ENCODE peak calls at places on chromosomes 12 and 14, in six cellular contexts. S is CD4-positive, alpha-beta T cell; O is CD8-positive, alpha-beta memory T cell; B is cardiac muscle cell; P is bronchial epithelial cell; D is RWPE2. R is an unnamed sample.

GRCh38 chr14:42185718-42186117 is 579.0 kb downstream of the LRFN5 start:
- DNase-seq in S (no peak), D (no peak), P (no peak), B (no peak), O (no peak), R (no peak)

GRCh38 chr12:96157427-96157826 is 36.7 kb upstream of the ELK3 start:
- DNase-seq in O (no peak), P (peak; percentile 47), B (no peak), D (no peak), S (no peak), R (no peak)

GRCh38 chr12:123761841-123762714 is at the start of gene DNAH10:
- DNase-seq in O (no peak), D (no peak), B (peak; percentile 81), S (peak; percentile 40), P (no peak), R (no peak)

GRCh38 chr14:23492618-23493272 is 23.2 kb downstream of the NGDN start:
- DNase-seq in O (no peak), D (no peak), P (peak; percentile 9), B (no peak), S (no peak), R (no peak)

GRCh38 chr12:41663487-41664258 is 475.6 kb downstream of the PDZRN4 start:
- DNase-seq in B (peak; percentile 63), P (peak; percentile 27), D (no peak), O (no peak), S (no peak), R (no peak)

GRCh38 chr12:124109760-124110159 is 136.7 kb downstream of the ZNF664 start:
- DNase-seq in P (no peak), O (no peak), S (no peak), B (no peak), D (no peak), R (no peak)

GRCh38 chr12:85642810-85643209 is 193.4 kb downstream of the RASSF9 start:
- DNase-seq in O (no peak), D (no peak), P (peak; percentile 17), S (no peak), B (peak; percentile 2), R (no peak)

GRCh38 chr12:48828293-48828692 is 10.0 kb downstream of the CACNB3 start:
- DNase-seq in D (no peak), B (no peak), P (no peak), O (no peak), S (no peak), R (no peak)

GRCh38 chr12:2284321-2284813 is 231.6 kb downstream of the CACNA1C start:
- DNase-seq in O (no peak), B (no peak), D (no peak), P (no peak), S (no peak), R (no peak)

GRCh38 chr12:128803788-128804187 is 20.0 kb downstream of the SLC15A4 start:
- DNase-seq in B (no peak), D (no peak), O (no peak), S (no peak), P (no peak), R (no peak)

GRCh38 chr12:58310368-58310767 is 369.0 kb downstream of the ATP23 start:
- DNase-seq in D (no peak), S (no peak), O (no peak), P (peak; percentile 36), B (no peak), R (no peak)

GRCh38 chr14:85531594-85532391 is 1.8 kb downstream of the FLRT2 start:
- DNase-seq in O (no peak), B (peak; percentile 53), P (peak; percentile 74), D (peak; percentile 86), S (no peak), R (peak; percentile 87)

GRCh38 chr12:66688836-66689439 is 10.1 kb upstream of the GRIP1 start:
- DNase-seq in O (no peak), B (peak; percentile 80), P (peak; percentile 58), D (peak; percentile 51), S (peak; percentile 8), R (no peak)

GRCh38 chr12:114698566-114699163 is 14.7 kb upstream of the TBX3 start:
- DNase-seq in D (no peak), B (no peak), S (no peak), O (no peak), P (no peak), R (no peak)
- H3K27me3 ChIP-seq in D (no peaks in the 10 kb centered on the region), B (peaks cover 95% of the 10 kb centered on the region), S (peaks cover 93% of the 10 kb centered on the region), O (peaks cover 30% of the 10 kb centered on the region), P (peaks cover 28% of the 10 kb centered on the region), R (peaks cover 48% of the 10 kb centered on the region)

DNA sequence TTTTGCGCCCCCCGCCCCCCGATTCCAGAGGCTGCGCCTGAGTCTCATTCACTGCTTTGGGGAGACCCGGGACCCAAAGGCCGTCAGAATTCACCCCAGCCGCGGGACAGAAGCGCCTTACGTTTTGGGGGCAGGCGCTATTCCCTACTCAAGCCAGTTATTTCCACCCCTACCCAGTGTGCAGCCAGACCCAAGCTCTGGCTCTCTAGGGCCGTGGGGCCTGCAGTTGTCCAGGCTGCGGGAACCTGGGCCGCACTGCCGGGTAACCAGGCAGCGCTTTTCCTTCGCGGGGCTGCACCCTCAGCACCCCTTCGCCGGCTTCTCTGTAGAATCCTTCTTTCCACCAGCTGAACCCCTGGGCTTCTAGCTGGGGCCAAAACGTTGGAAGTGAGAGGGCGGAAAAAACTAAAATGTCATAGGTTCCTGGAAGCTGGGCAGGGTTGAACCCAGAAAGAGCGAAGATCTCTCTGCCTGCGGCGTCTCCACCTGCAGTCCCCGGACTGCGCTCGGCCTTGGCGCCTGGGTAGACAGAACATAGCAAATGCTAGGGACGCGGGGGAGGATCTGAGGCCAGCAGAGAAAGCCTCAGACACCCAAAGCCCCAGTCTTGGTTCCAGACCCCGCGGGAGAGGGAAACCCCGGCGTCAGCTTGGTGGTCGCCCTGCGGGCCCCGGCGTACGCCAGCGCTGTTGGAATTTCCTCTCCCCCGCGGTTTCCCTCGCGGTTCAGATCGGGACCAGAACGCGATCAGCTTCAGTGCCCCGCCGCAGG is 18.4 kb downstream of the TBX3 start:
- DNase-seq in O (no peak), B (no peak), P (no peak), D (no peak), S (no peak), R (no peak)
- H3K27me3 ChIP-seq in O (peaks cover 22% of the 10 kb centered on the region), B (peaks cover 56% of the 10 kb centered on the region), P (peaks cover 39% of the 10 kb centered on the region), D (no peaks in the 10 kb centered on the region), S (peaks cover 71% of the 10 kb centered on the region), R (peaks cover 12% of the 10 kb centered on the region)

GRCh38 chr12:54010053-54010971 is 1.5 kb downstream of the HOXC8 start:
- DNase-seq in P (no peak), O (no peak), B (no peak), D (no peak), S (no peak), R (no peak)
- H3K27me3 ChIP-seq in P (peaks cover 72% of the 10 kb centered on the region), O (peaks cover 81% of the 10 kb centered on the region), B (peaks cover 100% of the 10 kb centered on the region), D (peaks cover 93% of the 10 kb centered on the region), S (peaks cover 97% of the 10 kb centered on the region), R (peaks cover 68% of the 10 kb centered on the region)

GRCh38 chr12:52687527-52688385 is 7.5 kb upstream of the KRT1 start:
- DNase-seq in S (no peak), O (no peak), B (no peak), P (peak; percentile 87), D (no peak), R (no peak)
- H3K27me3 ChIP-seq in S (no peaks in the 10 kb centered on the region), O (no peaks in the 10 kb centered on the region), B (peaks cover 83% of the 10 kb centered on the region), P (peaks cover 15% of the 10 kb centered on the region), D (peaks cover 4% of the 10 kb centered on the region), R (no peaks in the 10 kb centered on the region)

R was measured in right atrium auricular region.